ENCODE peak calls at places on chromosomes 13 and 19, in five cellular contexts. W, X, S, C and N are unnamed samples.

GRCh38 chr13:79775830-79776229 is 294.9 kb downstream of the NDFIP2 start:
- DNase-seq in X (peak), W (no peak), S (no peak), C (peak), N (no peak)

GRCh38 chr13:107886118-107886517 is 329.2 kb downstream of the LIG4 start:
- DNase-seq in X (no peak), S (no peak), W (no peak), C (no peak), N (no peak)

GRCh38 chr19:4678881-4679379 is 8.8 kb upstream of the MYDGF start:
- DNase-seq in W (peak), X (no peak), C (peak), S (no peak), N (no peak)

GRCh38 chr13:106152047-106152446 is 383.4 kb downstream of the EFNB2 start:
- DNase-seq in W (no peak), S (no peak), C (no peak), X (no peak), N (no peak)

GRCh38 chr13:93723316-93723715 is 496.7 kb downstream of the GPC6 start:
- DNase-seq in X (no peak), C (no peak), W (no peak), S (no peak), N (no peak)

GRCh38 chr13:87788363-87788762 is 117.2 kb downstream of the SLITRK5 start:
- DNase-seq in C (no peak), S (no peak), W (no peak), X (no peak), N (no peak)

GRCh38 chr13:113742000-113742441 is 17.0 kb upstream of the TMEM255B start:
- DNase-seq in S (no peak), C (peak), W (peak), X (no peak), N (no peak)

GRCh38 chr19:30070198-30070969 is 128.3 kb downstream of the URI1 start:
- DNase-seq in S (no peak), X (no peak), C (no peak), W (no peak), N (no peak)

GRCh38 chr19:47549341-47549768 is 23.6 kb downstream of the ZNF541 start:
- DNase-seq in C (no peak), X (no peak), S (no peak), W (no peak), N (no peak)

GRCh38 chr13:49046534-49046933 is 70.8 kb downstream of the FNDC3A start:
- DNase-seq in S (no peak), C (no peak), W (no peak), X (no peak), N (no peak)

GRCh38 chr19:19064098-19064722 is 416 bp downstream of the SLC25A42 start:
- DNase-seq in S (no peak), W (no peak), X (no peak), C (peak), N (no peak)

GRCh38 chr19:38877781-38878574 is at the start of gene RINL:
- DNase-seq in C (no peak), W (no peak), X (no peak), S (peak), N (no peak)

GRCh38 chr13:99269627-99270252 is 11.6 kb upstream of the GPR18 start:
- DNase-seq in X (no peak), C (peak), S (no peak), W (no peak), N (no peak)

GRCh38 chr13:82010780-82011179 is 1669.9 kb upstream of the SPRY2 start:
- DNase-seq in X (no peak), W (no peak), S (no peak), C (no peak), N (no peak)

GRCh38 chr13:20303636-20304035 is 71.5 kb upstream of the GJB6 start:
- DNase-seq in W (no peak), C (no peak), S (no peak), X (no peak), N (peak)

GRCh38 chr13:20825476-20825875 is 51.7 kb upstream of the EEF1AKMT1 start:
- DNase-seq in W (no peak), X (no peak), C (no peak), S (no peak), N (no peak)

GRCh38 chr13:72726721-72727416 is 560 bp downstream of the MZT1 start:
- DNase-seq in W (peak), X (no peak), S (peak), C (peak), N (no peak)

GRCh38 chr13:32019612-32020233 is 11.9 kb upstream of the FRY start:
- DNase-seq in X (peak), C (peak), S (no peak), W (peak), N (no peak)

GRCh38 chr13:111215081-111216047 is 100.3 kb downstream of the ARHGEF7 start:
- DNase-seq in C (no peak), S (no peak), W (no peak), X (no peak), N (no peak)

GRCh38 chr19:35790981-35791813 is 15.8 kb downstream of the ARHGAP33 start:
- DNase-seq in W (peak), C (no peak), S (no peak), X (no peak), N (no peak)

GRCh38 chr13:28503182-28503980 is 8.5 kb upstream of the FLT1 start:
- DNase-seq in C (no peak), W (no peak), S (no peak), X (no peak), N (no peak)

GRCh38 chr13:98547455-98547854 is 29.5 kb downstream of the STK24 start:
- DNase-seq in X (no peak), S (no peak), W (no peak), C (no peak), N (no peak)

GRCh38 chr13:30354481-30355404 is 47.4 kb upstream of the KATNAL1 start:
- DNase-seq in C (no peak), W (no peak), X (no peak), S (no peak), N (no peak)

GRCh38 chr13:31982540-31982939 is 49.0 kb upstream of the FRY start:
- DNase-seq in C (peak), X (peak), W (no peak), S (no peak), N (peak)

GRCh38 chr19:13002970-13003540 is 7.8 kb downstream of the NFIX start:
- DNase-seq in W (no peak), X (no peak), S (no peak), C (no peak), N (no peak)